ENCODE peak calls at places on chromosomes 5 and 9, in nine cellular contexts. J is HCT116; O is A549; W is lung; H is psoas muscle; L is IMR-90; Y is fibroblast of lung; A is colonic mucosa; Z is CD8-positive, alpha-beta T cell. T is an unnamed sample. For H3K4me1, the result is how much of the 10 kb centered on the place peaks cover.

GRCh38 chr5:147055850-147056523 is 177.4 kb upstream of the PPP2R2B start:
- DNase-seq in J (no peak), O (no peak), W (no peak), H (no peak), L (no peak), Y (no peak), A (no peak), Z (no peak), T (no peak)

GRCh38 chr5:172322028-172322965 is 38.7 kb upstream of the UBTD2 start:
- DNase-seq in J (no peak), O (no peak), W (no peak), H (no peak), L (no peak), Y (no peak), A (no peak), Z (no peak), T (no peak)

GRCh38 chr5:19175776-19176570 is 812.0 kb downstream of the CDH18 start:
- DNase-seq in J (no peak), O (no peak), W (no peak), H (no peak), L (no peak), Y (no peak), A (no peak), Z (no peak), T (no peak)

GRCh38 chr9:123710299-123710698 is 219.6 kb downstream of the DENND1A start:
- DNase-seq in J (no peak), O (peak), W (no peak), H (no peak), L (peak), Y (peak), A (no peak), Z (no peak), T (no peak)

GRCh38 chr5:57825026-57825683 is 342.5 kb upstream of the ACTBL2 start:
- DNase-seq in J (no peak), O (no peak), W (no peak), H (no peak), L (peak), Y (peak), A (no peak), Z (no peak), T (no peak)

GRCh38 chr9:116899337-116900006 is 212.4 kb downstream of the TRIM32 start:
- DNase-seq in J (no peak), O (no peak), W (no peak), H (no peak), L (peak), Y (no peak), A (no peak), Z (no peak), T (no peak)

GRCh38 chr5:157651623-157652376 is 438 bp downstream of the SOX30 start:
- DNase-seq in J (no peak), O (no peak), W (peak), H (peak), L (no peak), Y (peak), A (peak), Z (peak), T (no peak)

GRCh38 chr9:135714242-135715055 is 12.5 kb downstream of the KCNT1 start:
- DNase-seq in J (no peak), O (no peak), W (no peak), H (no peak), L (no peak), Y (no peak), A (no peak), Z (no peak), T (no peak)

GRCh38 chr5:113081881-113082546 is 105.4 kb downstream of the DCP2 start:
- DNase-seq in J (no peak), O (no peak), W (no peak), H (no peak), L (peak), Y (peak), A (no peak), Z (no peak), T (no peak)

GRCh38 chr5:72634444-72634843 is 127.2 kb upstream of the ZNF366 start:
- DNase-seq in J (no peak), O (no peak), W (no peak), H (no peak), L (peak), Y (no peak), A (no peak), Z (no peak), T (no peak)

GRCh38 chr9:120977321-120977720 is 50.7 kb upstream of the TRAF1 start:
- DNase-seq in J (no peak), O (no peak), W (no peak), H (no peak), L (no peak), Y (no peak), A (no peak), Z (no peak), T (no peak)

GRCh38 chr5:174680901-174681565 is 43.3 kb upstream of the MSX2 start:
- DNase-seq in J (no peak), O (no peak), W (no peak), H (no peak), L (no peak), Y (no peak), A (no peak), Z (no peak), T (no peak)

GRCh38 chr9:92481029-92481633 is 1.2 kb downstream of the ASPN start:
- DNase-seq in J (no peak), O (no peak), W (no peak), H (no peak), L (no peak), Y (no peak), A (no peak), Z (no peak), T (no peak)

GRCh38 chr9:3879731-3880493 is 354.1 kb upstream of the RFX3 start:
- DNase-seq in J (no peak), O (no peak), W (no peak), H (no peak), L (no peak), Y (no peak), A (no peak), Z (no peak), T (no peak)

GRCh38 chr5:95759634-95760033 is 28.5 kb downstream of the RHOBTB3 start:
- DNase-seq in J (no peak), O (no peak), W (no peak), H (no peak), L (peak), Y (peak), A (peak), Z (no peak), T (no peak)

GRCh38 chr5:73596705-73597328 is 29.2 kb upstream of the ARHGEF28 start:
- DNase-seq in J (peak), O (peak), W (no peak), H (no peak), L (peak), Y (peak), A (peak), Z (no peak), T (no peak)

GRCh38 chr5:150556859-150557506 is 49.1 kb downstream of the NDST1 start:
- DNase-seq in J (no peak), O (no peak), W (no peak), H (no peak), L (no peak), Y (no peak), A (no peak), Z (no peak), T (no peak)

GRCh38 chr9:97934321-97935115 is 3.5 kb downstream of the HEMGN start:
- DNase-seq in J (no peak), O (no peak), W (no peak), H (no peak), L (no peak), Y (no peak), A (no peak), Z (no peak), T (no peak)

GRCh38 chr5:37477426-37477825 is 98.3 kb downstream of the WDR70 start:
- DNase-seq in J (no peak), O (no peak), W (no peak), H (no peak), L (no peak), Y (no peak), A (no peak), Z (no peak), T (no peak)

GRCh38 chr9:131701789-131702337 is 38.0 kb downstream of the RAPGEF1 start:
- DNase-seq in J (no peak), O (no peak), W (no peak), H (no peak), L (peak), Y (no peak), A (no peak), Z (no peak), T (no peak)

DNA sequence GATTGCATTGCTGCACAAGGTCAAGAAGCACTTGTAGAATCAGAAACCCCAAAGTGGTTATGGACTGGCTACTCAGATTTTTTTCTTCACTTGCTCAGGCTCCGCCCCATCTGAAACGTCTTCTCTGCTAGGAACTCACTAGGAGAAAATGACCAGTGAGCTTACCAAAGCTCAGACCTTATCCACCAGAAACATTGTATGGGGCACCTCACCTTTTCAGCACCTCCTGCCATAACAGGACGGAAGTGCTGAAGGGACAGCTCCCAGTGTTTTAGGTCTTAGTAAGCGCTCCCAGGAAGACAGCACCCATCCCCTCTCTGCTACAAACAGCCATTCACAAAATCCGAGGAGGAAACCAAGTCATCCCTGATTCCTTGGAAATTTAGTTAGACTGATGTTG is 1.2 kb upstream of the GABRA1 start:
- DNase-seq in J (no peak), O (no peak), W (no peak), H (no peak), L (no peak), Y (no peak), A (no peak), Z (no peak), T (no peak)
- H3K4me3 ChIP-seq in J (no peak), O (no peak), W (no peak), H (no peak), L (no peak), Y (no peak), A (no peak), Z (no peak), T (no peak)

DNA sequence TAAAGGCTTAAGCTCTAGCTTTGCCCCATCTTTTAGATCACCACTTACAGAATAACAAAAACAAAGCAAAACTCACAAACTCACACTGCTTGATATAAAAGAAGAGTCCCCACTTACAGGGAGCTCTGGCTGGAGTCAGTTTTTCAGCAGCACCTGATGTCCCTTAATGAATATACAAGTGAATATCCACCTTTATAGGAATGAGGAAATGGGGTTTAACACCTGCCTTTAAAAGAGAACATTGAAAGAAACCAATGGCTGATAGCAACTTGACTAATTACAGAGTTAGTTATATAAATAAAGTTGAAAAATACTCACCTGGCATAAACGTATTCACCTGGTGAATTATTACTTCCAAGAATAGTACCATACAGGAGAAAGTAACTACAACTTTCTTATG is 20.7 kb upstream of the PURA start:
- DNase-seq in J (no peak), O (no peak), W (no peak), H (no peak), L (no peak), Y (no peak), A (no peak), Z (no peak), T (no peak)
- TF ChIP-seq CTCF in J (no peak), O (no peak), W (no peak), H (no peak), L (no peak), Y (no peak), A (no peak), Z (no peak), T (no peak)

GRCh38 chr5:54969856-54970828 is 15.3 kb downstream of the ESM1 start:
- DNase-seq in J (no peak), O (no peak), W (no peak), H (no peak), L (no peak), Y (no peak), A (no peak), Z (no peak), T (no peak)

GRCh38 chr5:54959673-54960418 is 25.5 kb downstream of the ESM1 start:
- DNase-seq in J (peak), O (no peak), W (no peak), H (no peak), L (no peak), Y (peak), A (no peak), Z (peak), T (no peak)

GRCh38 chr5:54969242-54969641 is 16.2 kb downstream of the ESM1 start:
- DNase-seq in J (no peak), O (no peak), W (no peak), H (no peak), L (no peak), Y (no peak), A (no peak), Z (no peak), T (no peak)

GRCh38 chr5:54965806-54966205 is 19.6 kb downstream of the ESM1 start:
- DNase-seq in J (no peak), O (no peak), W (no peak), H (no peak), L (no peak), Y (no peak), A (no peak), Z (no peak), T (no peak)

GRCh38 chr5:54964405-54964804 is 21.0 kb downstream of the ESM1 start:
- DNase-seq in J (no peak), O (no peak), W (no peak), H (no peak), L (no peak), Y (no peak), A (no peak), Z (no peak), T (no peak)
- H3K4me1 ChIP-seq in J (under half), O (under half), W (under half), H (under half), L (under half), Y (under half), A (under half), Z (under half), T (under half)

GRCh38 chr9:127448112-127448805 is 2.9 kb downstream of the RPL12 start:
- DNase-seq in J (no peak), O (no peak), W (no peak), H (no peak), L (no peak), Y (peak), A (no peak), Z (no peak), T (no peak)
- H3K4me3 ChIP-seq in J (no peak), O (peak), W (no peak), H (peak), L (no peak), Y (peak), A (no peak), Z (no peak), T (no peak)

GRCh38 chr9:106860731-106861584 is 2.0 kb upstream of the ZNF462 start:
- DNase-seq in J (no peak), O (no peak), W (peak), H (peak), L (peak), Y (peak), A (peak), Z (no peak), T (no peak)

GRCh38 chr9:106861585-106862114 is 1.3 kb upstream of the ZNF462 start:
- DNase-seq in J (no peak), O (no peak), W (no peak), H (no peak), L (no peak), Y (no peak), A (no peak), Z (no peak), T (no peak)

GRCh38 chr9:106862946-106863740 is at the start of gene ZNF462:
- DNase-seq in J (no peak), O (peak), W (peak), H (peak), L (peak), Y (peak), A (peak), Z (no peak), T (no peak)

GRCh38 chr9:106859957-106860715 is 2.8 kb upstream of the ZNF462 start:
- DNase-seq in J (peak), O (peak), W (peak), H (peak), L (no peak), Y (peak), A (peak), Z (no peak), T (no peak)

GRCh38 chr9:106862115-106862945 is 636 bp upstream of the ZNF462 start:
- DNase-seq in J (no peak), O (peak), W (peak), H (no peak), L (peak), Y (peak), A (peak), Z (no peak), T (no peak)
- TF ChIP-seq CTCF in J (no peak), O (peak), W (no peak), H (peak), L (peak), Y (peak), A (no peak), Z (no peak), T (no peak)

DNA sequence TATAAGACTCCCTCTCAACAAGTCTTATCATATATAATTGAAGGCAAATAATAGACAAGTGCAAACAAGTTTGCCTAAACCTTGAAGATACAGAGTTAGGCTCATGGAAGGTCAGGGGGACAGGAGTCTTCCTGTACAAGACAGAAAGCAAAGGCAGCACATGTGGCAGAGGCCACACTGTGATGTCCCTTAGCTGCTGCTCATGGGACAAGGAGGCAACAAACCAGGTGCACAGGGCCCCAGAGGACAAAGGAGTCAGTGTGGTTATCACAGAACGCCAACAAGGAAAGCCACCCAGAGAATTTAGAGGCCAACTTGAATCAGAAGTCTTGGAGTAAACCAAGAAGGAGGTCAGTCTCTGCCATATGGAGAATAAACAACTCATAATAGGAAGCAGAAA is 444.8 kb downstream of the SPOCK1 start:
- DNase-seq in J (no peak), O (no peak), W (no peak), H (no peak), L (no peak), Y (no peak), A (no peak), Z (no peak), T (no peak)
- H3K4me1 ChIP-seq in J (under half), O (under half), W (under half), H (under half), L (under half), Y (under half), A (under half), Z (under half), T (under half)

DNA sequence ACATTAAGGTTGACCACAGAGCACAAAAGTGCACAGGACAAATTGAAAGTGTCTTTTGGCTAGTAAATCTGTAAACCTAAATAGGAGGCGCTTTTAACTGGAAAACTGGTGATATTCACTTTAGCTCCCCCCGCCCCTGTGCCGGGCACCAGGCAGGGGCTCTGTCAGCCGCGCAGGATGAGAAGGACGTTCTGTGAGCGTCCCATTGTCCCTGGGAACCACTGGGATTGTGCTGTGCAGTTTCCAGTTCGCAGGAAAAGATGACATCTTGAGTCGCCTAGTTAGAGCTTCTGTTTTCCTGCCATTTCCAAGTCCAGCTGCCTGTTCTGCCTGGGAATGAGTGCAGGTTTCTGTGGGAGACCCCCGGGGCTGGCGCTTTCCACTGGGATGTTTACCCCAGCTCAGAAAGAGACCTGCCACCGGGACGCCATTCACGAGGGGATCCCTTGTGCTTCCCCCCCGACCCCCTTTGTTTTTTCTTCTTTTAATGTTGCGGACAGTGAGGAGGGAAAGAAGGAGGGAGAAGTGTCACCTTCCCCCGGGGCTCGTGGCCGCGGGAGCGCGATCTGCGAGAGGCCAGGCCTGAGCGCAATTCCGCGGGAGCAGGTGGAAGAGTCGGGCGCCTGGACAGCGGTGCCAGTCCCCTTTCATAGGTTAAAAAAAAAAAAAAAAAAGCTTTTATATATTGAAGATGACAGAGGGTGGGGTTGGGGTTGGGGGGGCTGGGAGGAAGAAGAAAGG is 121.5 kb downstream of the RMI1 start:
- DNase-seq in J (no peak), O (no peak), W (no peak), H (no peak), L (no peak), Y (no peak), A (no peak), Z (no peak), T (no peak)
- H3K4me3 ChIP-seq in J (no peak), O (no peak), W (no peak), H (peak), L (no peak), Y (no peak), A (no peak), Z (no peak), T (no peak)

GRCh38 chr5:53425598-53426516 is 54.6 kb upstream of the FST start:
- DNase-seq in J (peak), O (no peak), W (no peak), H (no peak), L (no peak), Y (no peak), A (peak), Z (no peak), T (no peak)

GRCh38 chr5:53426517-53426839 is 54.0 kb upstream of the FST start:
- DNase-seq in J (no peak), O (no peak), W (no peak), H (no peak), L (no peak), Y (no peak), A (no peak), Z (no peak), T (no peak)

GRCh38 chr5:53426878-53427277 is 53.6 kb upstream of the FST start:
- DNase-seq in J (no peak), O (no peak), W (no peak), H (no peak), L (no peak), Y (no peak), A (no peak), Z (no peak), T (no peak)

GRCh38 chr5:53423724-53424123 is 56.7 kb upstream of the FST start:
- DNase-seq in J (no peak), O (no peak), W (no peak), H (no peak), L (peak), Y (peak), A (no peak), Z (no peak), T (no peak)

DNA sequence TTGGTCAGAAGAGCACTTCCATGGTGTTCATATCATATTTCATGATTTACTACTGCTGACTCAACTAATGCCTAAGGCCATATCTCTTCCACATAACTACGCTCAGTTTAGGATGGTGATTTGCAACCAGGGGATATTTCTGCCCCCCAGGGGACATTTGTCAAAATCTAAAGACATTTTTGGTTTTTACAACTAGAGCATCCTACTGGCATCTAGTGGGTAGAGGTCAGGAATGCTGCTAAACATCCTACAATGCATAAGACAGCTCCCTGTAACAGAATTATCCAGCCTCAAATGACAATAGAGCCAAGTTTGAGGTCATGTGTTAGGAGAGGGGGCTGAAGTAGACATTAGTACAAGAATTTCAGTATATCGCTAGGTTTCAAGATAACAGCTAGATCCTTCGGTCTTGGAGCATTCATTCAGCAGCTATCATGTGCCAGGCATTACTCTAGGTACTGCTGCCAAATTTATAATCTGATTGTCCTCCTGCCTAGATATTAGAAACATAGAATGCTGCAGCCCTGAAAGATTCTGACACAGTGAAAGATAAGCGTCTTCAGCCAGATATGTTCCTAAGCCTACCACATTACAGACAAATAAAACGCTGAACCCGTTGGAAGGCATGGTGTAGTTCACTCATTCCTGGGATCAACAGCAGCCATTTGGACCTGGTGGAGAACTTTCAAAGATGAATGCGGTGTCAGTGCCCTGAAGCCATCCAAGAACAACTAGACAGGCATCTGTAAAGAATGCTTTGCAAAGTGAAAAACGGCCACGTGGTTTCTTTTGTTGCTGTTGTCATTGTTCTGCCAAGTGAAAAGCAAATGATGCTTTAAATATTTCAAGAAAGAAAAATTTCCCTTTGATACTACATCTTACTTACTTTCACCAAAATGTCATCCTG is 55.5 kb upstream of the FST start:
- DNase-seq in J (no peak), O (no peak), W (no peak), H (no peak), L (no peak), Y (no peak), A (no peak), Z (no peak), T (no peak)
- TF ChIP-seq CTCF in J (no peak), O (no peak), W (no peak), H (no peak), L (no peak), Y (no peak), A (no peak), Z (no peak), T (no peak)

T was measured in vagina.